ENCODE peak calls at places on chromosome 5, in four cellular contexts. W, A, F and P are unnamed samples.

GRCh38 chr5:1215320-1216096 is 9.7 kb upstream of the SLC6A18 start:
- DNase-seq in W (no peak), A (no peak), F (no peak), P (no peak)

GRCh38 chr5:122141751-122142150 is 12.4 kb downstream of the ZNF474 start:
- DNase-seq in W (no peak), A (no peak), F (no peak), P (no peak)

GRCh38 chr5:142433526-142434321 is 108.9 kb upstream of the SPRY4 start:
- DNase-seq in W (no peak), A (no peak), F (no peak), P (no peak)

GRCh38 chr5:95730730-95731570 is at the start of gene RHOBTB3:
- DNase-seq in W (peak), A (peak), F (peak), P (peak)

GRCh38 chr5:39843767-39844166 is 419.0 kb upstream of the DAB2 start:
- DNase-seq in W (no peak), A (no peak), F (no peak), P (no peak)

GRCh38 chr5:178069909-178070308 is 43.4 kb upstream of the N4BP3 start:
- DNase-seq in W (no peak), A (peak), F (no peak), P (peak)

GRCh38 chr5:151023047-151023615 is 2.7 kb downstream of the GPX3 start:
- DNase-seq in W (no peak), A (no peak), F (no peak), P (no peak)

GRCh38 chr5:86542532-86542931 is 75.2 kb upstream of the COX7C start:
- DNase-seq in W (no peak), A (no peak), F (no peak), P (no peak)

GRCh38 chr5:178424141-178424855 is 165.9 kb downstream of the COL23A1 start:
- DNase-seq in W (no peak), A (no peak), F (no peak), P (no peak)

GRCh38 chr5:149114403-149115312 is 26.6 kb upstream of the ABLIM3 start:
- DNase-seq in W (peak), A (peak), F (no peak), P (peak)

GRCh38 chr5:125717209-125717608 is 706.0 kb upstream of the GRAMD2B start:
- DNase-seq in W (peak), A (no peak), F (no peak), P (no peak)

GRCh38 chr5:159814810-159815585 is 101.3 kb upstream of the ADRA1B start:
- DNase-seq in W (no peak), A (no peak), F (no peak), P (no peak)

GRCh38 chr5:151772029-151772867 is 494 bp downstream of the G3BP1 start:
- DNase-seq in W (no peak), A (peak), F (no peak), P (peak)

GRCh38 chr5:147788023-147788422 is 5.5 kb upstream of the JAKMIP2 start:
- DNase-seq in W (no peak), A (no peak), F (no peak), P (no peak)

GRCh38 chr5:176744584-176744965 is 65.8 kb upstream of the UNC5A start:
- DNase-seq in W (no peak), A (no peak), F (no peak), P (no peak)

GRCh38 chr5:38291355-38291754 is 33.0 kb downstream of the EGFLAM start:
- DNase-seq in W (no peak), A (peak), F (no peak), P (no peak)